ENCODE peak calls at places on chromosomes 6 and 20, in ten cellular contexts. H is C1 segment of cervical spinal cord; V is DMS153; C is stimulated activated CD4-positive, alpha-beta T cell treated with anti-CD3 and anti-CD28 coated beads, Interleukin-2, amount 100 ng/mL, for 48 hours; Q is T-helper 22 cell; J is T-helper 2 cell; I is mucosa of gallbladder; L is stimulated activated CD8-positive, alpha-beta memory T cell treated with anti-CD3 and anti-CD28 coated beads, Interleukin-4, amount 100 ng/mL, for 24 hours; W is fibroblast of lung; Z is cardiac muscle cell. F is an unnamed sample.

GRCh38 chr6:56361812-56362211 is 114.4 kb upstream of the COL21A1 start:
- DNase-seq in Z (no peak), Q (no peak), W (no peak), J (no peak), L (no peak), H (no peak), V (no peak), I (no peak), C (no peak), F (no peak)

GRCh38 chr6:46010771-46011170 is 4.9 kb downstream of the CLIC5 start:
- DNase-seq in J (peak), H (no peak), Z (no peak), C (no peak), L (no peak), Q (no peak), W (no peak), V (no peak), I (no peak), F (no peak)

GRCh38 chr20:46252352-46253091 is 55.8 kb downstream of the CDH22 start:
- DNase-seq in L (no peak), I (no peak), Q (no peak), C (no peak), W (no peak), Z (no peak), V (no peak), J (no peak), H (no peak), F (no peak)

GRCh38 chr20:63951398-63952209 is 4.6 kb downstream of the UCKL1 start:
- DNase-seq in I (no peak), C (no peak), L (no peak), Q (no peak), J (no peak), Z (no peak), V (no peak), H (no peak), W (no peak), F (no peak)

GRCh38 chr20:57570145-57570850 is 9.4 kb downstream of the PCK1 start:
- DNase-seq in C (no peak), W (no peak), Z (no peak), V (peak), H (no peak), I (no peak), J (no peak), Q (no peak), L (no peak), F (no peak)

GRCh38 chr6:113879186-113880096 is 22.3 kb downstream of the MARCKS start:
- DNase-seq in Q (no peak), W (peak), C (no peak), V (peak), L (no peak), Z (peak), H (peak), J (peak), I (peak), F (no peak)

GRCh38 chr6:170136541-170137175 is 154.2 kb downstream of the DLL1 start:
- DNase-seq in H (no peak), J (no peak), Z (no peak), W (no peak), C (no peak), L (no peak), V (no peak), I (no peak), Q (no peak), F (no peak)

GRCh38 chr6:88519227-88520019 is 353.3 kb upstream of the CNR1 start:
- DNase-seq in H (no peak), Q (no peak), L (no peak), I (no peak), Z (peak), V (no peak), W (no peak), J (no peak), C (no peak), F (no peak)

GRCh38 chr20:22576273-22576672 is 8.1 kb downstream of the FOXA2 start:
- DNase-seq in J (no peak), V (peak), H (no peak), C (no peak), W (no peak), Q (no peak), Z (no peak), L (no peak), I (no peak), F (no peak)

GRCh38 chr6:44222987-44223470 is 366 bp upstream of the SLC29A1 start:
- DNase-seq in C (no peak), Z (no peak), H (no peak), W (no peak), Q (no peak), L (no peak), J (no peak), V (no peak), I (no peak), F (no peak)

GRCh38 chr20:47275548-47275947 is 81.0 kb downstream of the ZMYND8 start:
- DNase-seq in C (no peak), I (no peak), V (no peak), Q (no peak), H (no peak), L (no peak), W (no peak), J (no peak), Z (no peak), F (no peak)

GRCh38 chr20:53652090-53652858 is 58.6 kb upstream of the ZNF217 start:
- DNase-seq in L (no peak), J (peak), I (peak), Z (peak), V (no peak), H (no peak), W (peak), C (no peak), Q (no peak), F (no peak)

GRCh38 chr6:132087391-132087790 is 136.2 kb upstream of the CCN2 start:
- DNase-seq in I (no peak), L (no peak), H (no peak), Q (no peak), W (peak), J (no peak), C (no peak), Z (no peak), V (peak), F (no peak)

F was measured in occipital lobe.